ENCODE peak calls at places on chromosomes 13 and 19, in six cellular contexts. F is suprapubic skin, B is OCI-LY7, A is GM12865, D is HepG2, Y is tibial artery. E is an unnamed sample.

GRCh38 chr13:51928231-51928630 is 66.5 kb downstream of the CCDC70 start:
- DNase-seq in F (no peak), B (no peak), A (peak; percentile 16), D (no peak), Y (no peak), E (no peak)

GRCh38 chr19:52691215-52691610 is 43.6 kb downstream of the ZNF611 start:
- DNase-seq in F (no peak), B (no peak), A (no peak), D (no peak), Y (no peak), E (no peak)

GRCh38 chr19:46603195-46603637 is 2.1 kb downstream of the CALM3 start:
- DNase-seq in F (peak; percentile 40), B (no peak), A (peak; percentile 46), D (peak; percentile 85), Y (peak; percentile 71), E (no peak)

GRCh38 chr13:111065698-111066097 is 49.4 kb upstream of the ARHGEF7 start:
- DNase-seq in F (no peak), B (no peak), A (no peak), D (no peak), Y (no peak), E (no peak)

GRCh38 chr13:24630851-24631341 is 49.3 kb upstream of the ATP12A start:
- DNase-seq in F (peak; percentile 20), B (no peak), A (no peak), D (no peak), Y (no peak), E (no peak)

GRCh38 chr13:111558700-111559088 is 238.3 kb downstream of the TEX29 start:
- DNase-seq in F (no peak), B (no peak), A (no peak), D (no peak), Y (no peak), E (no peak)

GRCh38 chr19:3383121-3383722 is 16.8 kb downstream of the NFIC start:
- DNase-seq in F (no peak), B (no peak), A (no peak), D (no peak), Y (peak; percentile 87), E (no peak)

GRCh38 chr13:86585826-86586225 is 786.6 kb upstream of the SLITRK6 start:
- DNase-seq in F (no peak), B (no peak), A (no peak), D (no peak), Y (no peak), E (no peak)

GRCh38 chr13:101654916-101655315 is 202.4 kb downstream of the ITGBL1 start:
- DNase-seq in F (no peak), B (no peak), A (no peak), D (no peak), Y (no peak), E (no peak)

GRCh38 chr13:24709186-24709913 is 29.1 kb downstream of the ATP12A start:
- DNase-seq in F (no peak), B (no peak), A (peak; percentile 66), D (no peak), Y (no peak), E (no peak)

GRCh38 chr19:46967578-46968018 is 52.0 kb upstream of the NPAS1 start:
- DNase-seq in F (no peak), B (no peak), A (peak; percentile 19), D (no peak), Y (no peak), E (no peak)

DNA sequence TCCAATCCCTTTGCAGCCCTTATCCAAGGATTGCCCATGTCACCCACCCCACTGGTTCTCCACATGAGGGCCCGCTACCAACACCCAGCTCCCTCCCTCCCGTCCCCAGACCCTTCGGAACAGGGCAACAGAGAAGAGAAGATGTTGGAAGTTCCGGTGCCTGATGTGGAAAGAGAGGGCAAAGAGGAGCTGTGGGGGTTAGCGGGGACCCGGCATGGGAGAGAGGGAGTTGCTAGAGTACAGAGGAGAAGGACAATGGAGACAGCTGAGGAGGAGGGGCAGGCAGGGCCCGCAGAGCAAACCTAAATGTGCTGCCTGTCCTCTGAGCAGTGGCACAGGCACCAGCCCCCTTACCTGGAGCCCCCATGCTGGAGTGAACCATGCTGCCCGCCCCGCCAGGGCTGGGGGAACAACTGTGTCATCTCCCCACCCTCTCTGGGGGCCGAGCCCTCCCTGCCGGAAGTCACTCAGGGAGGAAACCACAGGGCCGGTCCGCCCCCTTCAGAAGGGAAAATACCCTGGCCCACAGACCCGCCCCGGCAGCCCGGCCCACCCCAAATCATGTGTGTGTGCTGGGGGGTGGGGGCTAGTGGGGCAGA is at the start of gene POU2F2:
- DNase-seq in F (no peak), B (peak; percentile 92), A (peak; percentile 84), D (no peak), Y (peak; percentile 70), E (no peak)
- H3K4me3 ChIP-seq in F (peak within 1 kb of the TSS; percentile 14), B (peak within 1 kb of the TSS; percentile 96), A (peak within 1 kb of the TSS; percentile 85), D (no peak within 1 kb of the TSS), Y (peak within 1 kb of the TSS; percentile 32), E (peak within 1 kb of the TSS; percentile 62)

GRCh38 chr19:38774181-38774950 is 1.0 kb upstream of the LGALS7 start:
- DNase-seq in F (no peak), B (no peak), A (no peak), D (no peak), Y (no peak), E (no peak)

GRCh38 chr19:38766276-38767047 is 6.9 kb downstream of the LGALS7 start:
- DNase-seq in F (no peak), B (no peak), A (no peak), D (no peak), Y (no peak), E (no peak)

GRCh38 chr19:38765214-38765613 is 8.1 kb downstream of the LGALS7 start:
- DNase-seq in F (no peak), B (no peak), A (no peak), D (no peak), Y (no peak), E (no peak)

GRCh38 chr19:38773469-38774177 is at the start of gene LGALS7:
- DNase-seq in F (no peak), B (no peak), A (no peak), D (no peak), Y (no peak), E (no peak)

GRCh38 chr19:38769635-38770211 is 3.6 kb downstream of the LGALS7 start:
- DNase-seq in F (peak; percentile 95), B (peak; percentile 46), A (peak; percentile 89), D (no peak), Y (peak; percentile 89), E (no peak)
- TF ChIP-seq CTCF in F (peak; percentile 92), B (peak; percentile 63), A (peak; percentile 66), D (no peak), Y (peak; percentile 83), E (peak; percentile 81)

GRCh38 chr13:49606747-49607648 is 21.3 kb upstream of the ARL11 start:
- DNase-seq in F (peak; percentile 91), B (peak; percentile 93), A (peak; percentile 91), D (peak; percentile 77), Y (peak; percentile 90), E (peak; percentile 44)
- H3K4me3 ChIP-seq in F (peak overlapping the region; percentile 38), B (peak overlapping the region; percentile 53), A (peak overlapping the region; percentile 42), D (peak overlapping the region; percentile 67), Y (peak overlapping the region; percentile 43), E (peak overlapping the region; percentile 12)

DNA sequence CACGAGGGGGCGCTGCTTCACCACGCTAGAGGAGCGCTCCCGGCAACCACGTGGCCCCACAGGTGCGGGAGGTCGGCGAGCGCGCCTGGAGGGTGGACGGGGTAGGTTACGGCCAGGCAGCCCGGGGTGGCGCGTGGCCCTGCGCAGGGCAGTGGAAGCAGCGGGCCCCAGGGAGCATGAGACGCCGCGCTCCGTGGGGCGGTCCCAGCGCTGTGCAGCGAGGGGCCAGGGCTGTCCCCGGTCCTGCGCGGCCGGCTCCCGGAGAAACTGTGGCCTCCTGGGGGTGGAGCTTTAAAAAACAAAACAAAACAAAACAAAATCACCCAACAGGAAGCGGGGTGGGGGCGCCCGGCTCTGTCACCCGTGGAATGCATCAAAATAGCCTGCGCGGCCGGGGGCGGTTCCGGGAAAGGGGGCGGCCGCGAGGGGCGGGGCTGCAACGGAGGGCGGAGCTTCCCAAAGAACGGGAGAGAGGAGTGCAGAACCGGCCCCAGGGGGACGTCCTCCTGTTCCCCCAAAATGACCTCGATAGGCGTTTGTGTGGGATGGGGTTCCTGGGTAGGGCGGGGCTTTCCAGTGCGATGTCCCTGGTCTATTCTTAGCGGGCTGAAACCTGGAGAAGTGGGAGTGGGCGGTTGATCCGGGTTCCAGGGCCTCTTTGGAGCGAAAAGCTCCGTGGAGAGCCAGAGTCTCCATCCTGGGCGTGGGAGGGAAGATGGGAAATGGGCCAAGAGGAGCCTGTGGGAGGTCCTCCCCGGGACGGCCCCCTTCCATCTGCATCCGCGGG is 27.3 kb downstream of the NUMBL start:
- DNase-seq in F (peak; percentile 94), B (peak; percentile 91), A (peak; percentile 93), D (peak; percentile 63), Y (peak; percentile 94), E (no peak)
- TF ChIP-seq CTCF in F (peak; percentile 98), B (peak; percentile 90), A (peak; percentile 93), D (peak; percentile 97), Y (peak; percentile 99), E (peak; percentile 94)

GRCh38 chr19:18000480-18000980 is 7.4 kb upstream of the ARRDC2 start:
- DNase-seq in F (no peak), B (no peak), A (no peak), D (no peak), Y (no peak), E (no peak)

GRCh38 chr19:18000981-18001836 is 6.8 kb upstream of the ARRDC2 start:
- DNase-seq in F (peak; percentile 96), B (peak; percentile 89), A (peak; percentile 90), D (peak; percentile 70), Y (peak; percentile 99), E (no peak)

GRCh38 chr19:17997969-17998826 is 9.8 kb upstream of the ARRDC2 start:
- DNase-seq in F (no peak), B (peak; percentile 82), A (no peak), D (peak; percentile 32), Y (peak; percentile 73), E (no peak)

GRCh38 chr19:17998827-17999150 is 9.2 kb upstream of the ARRDC2 start:
- DNase-seq in F (no peak), B (no peak), A (no peak), D (no peak), Y (peak; percentile 64), E (no peak)

GRCh38 chr19:17999685-18000479 is 8.1 kb upstream of the ARRDC2 start:
- DNase-seq in F (no peak), B (no peak), A (no peak), D (no peak), Y (peak; percentile 70), E (no peak)
- H3K4me3 ChIP-seq in F (no peak overlapping the region), B (peak overlapping the region; percentile 77), A (no peak overlapping the region), D (no peak overlapping the region), Y (peak overlapping the region; percentile 88), E (no peak overlapping the region)

DNA sequence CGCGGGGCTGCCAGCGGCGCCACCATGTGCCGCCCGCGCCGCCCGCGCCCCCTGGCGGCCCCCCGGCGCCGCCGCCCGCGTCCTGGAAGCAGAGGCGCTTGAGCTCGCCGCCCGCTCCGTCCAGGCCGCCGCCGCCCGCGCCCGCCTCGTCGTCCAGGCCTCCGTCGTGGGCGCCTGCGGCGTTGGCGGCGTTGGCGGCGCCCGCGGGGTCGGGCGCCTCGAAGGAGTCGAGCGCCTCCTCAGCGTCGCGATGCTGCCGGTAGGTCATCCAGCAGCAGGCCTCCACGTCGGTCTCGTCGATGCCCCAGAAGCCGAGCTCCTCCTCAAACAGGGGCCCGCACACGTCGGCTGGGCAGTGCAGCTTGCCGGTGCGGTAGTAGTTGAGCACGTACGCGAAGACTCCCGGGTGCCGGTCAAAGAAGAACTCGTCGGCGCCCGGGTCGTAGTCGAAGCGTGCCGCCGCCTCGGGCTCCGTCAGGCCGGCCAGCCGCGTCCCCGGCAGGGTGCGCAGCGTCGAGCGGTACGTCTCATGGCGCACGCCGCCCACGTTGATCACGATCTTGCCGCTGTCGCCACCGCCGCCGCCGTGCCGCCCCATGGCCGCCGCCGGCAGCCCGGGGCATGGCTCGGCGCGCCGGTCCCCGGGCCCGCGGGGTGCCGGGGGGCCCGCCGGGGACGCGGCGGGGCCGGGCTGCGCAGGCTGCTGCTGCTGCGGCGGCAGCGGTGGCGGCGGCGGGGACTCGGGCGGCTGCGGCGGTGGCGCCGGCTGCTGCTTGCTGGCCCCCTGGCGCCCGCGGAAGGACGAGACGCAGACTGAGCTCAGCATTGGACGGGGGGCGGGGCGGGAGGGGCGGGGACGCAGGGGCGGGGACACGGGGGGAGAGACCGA is 676 bp downstream of the KCNC3 start:
- DNase-seq in F (no peak), B (peak; percentile 65), A (peak; percentile 76), D (no peak), Y (no peak), E (no peak)
- TF ChIP-seq CTCF in F (no peak), B (peak; percentile 1), A (peak; percentile 39), D (peak; percentile 27), Y (no peak), E (peak; percentile 24)